ENCODE peak calls at places on chromosomes 12 and 14, in seven cellular contexts. S, X, Q, G, D, H and N are unnamed samples.

GRCh38 chr12:12788675-12789368 is 3.4 kb downstream of the APOLD1 start:
- DNase-seq in S (peak; percentile 64), X (peak; percentile 82), Q (no peak), G (peak; percentile 58), D (peak; percentile 86), H (peak; percentile 90), N (peak; percentile 72)

GRCh38 chr12:116469344-116469743 is 89.8 kb upstream of the MAP1LC3B2 start:
- DNase-seq in S (no peak), X (no peak), Q (no peak), G (no peak), D (no peak), H (no peak), N (no peak)

GRCh38 chr14:35197015-35197414 is 74.7 kb downstream of the PRORP start:
- DNase-seq in S (no peak), X (peak; percentile 77), Q (no peak), G (no peak), D (no peak), H (no peak), N (no peak)

GRCh38 chr14:103450423-103450822 is 65.2 kb downstream of the MARK3 start:
- DNase-seq in S (no peak), X (no peak), Q (no peak), G (no peak), D (no peak), H (no peak), N (no peak)

GRCh38 chr12:122838841-122839240 is 3.6 kb downstream of the HIP1R start:
- DNase-seq in S (no peak), X (no peak), Q (no peak), G (no peak), D (no peak), H (no peak), N (no peak)

GRCh38 chr12:77133566-77133965 is 68.2 kb upstream of the E2F7 start:
- DNase-seq in S (no peak), X (peak; percentile 65), Q (peak; percentile 15), G (no peak), D (peak; percentile 16), H (peak; percentile 86), N (peak; percentile 9)

GRCh38 chr12:16603916-16604575 is 1.9 kb downstream of the LMO3 start:
- DNase-seq in S (peak; percentile 34), X (no peak), Q (no peak), G (no peak), D (no peak), H (peak; percentile 58), N (peak; percentile 22)

GRCh38 chr14:101441710-101442109 is 119.6 kb upstream of the DIO3 start:
- DNase-seq in S (no peak), X (no peak), Q (no peak), G (no peak), D (no peak), H (no peak), N (no peak)

GRCh38 chr14:102028733-102029132 is 58.1 kb downstream of the HSP90AA1 start:
- DNase-seq in S (no peak), X (peak; percentile 77), Q (no peak), G (no peak), D (no peak), H (no peak), N (no peak)

GRCh38 chr12:93521225-93521854 is 51.1 kb upstream of the SOCS2 start:
- DNase-seq in S (no peak), X (peak; percentile 19), Q (no peak), G (no peak), D (no peak), H (peak; percentile 11), N (peak; percentile 46)

GRCh38 chr14:93943052-93943451 is 15.9 kb downstream of the FAM181A start:
- DNase-seq in S (no peak), X (peak; percentile 78), Q (no peak), G (no peak), D (no peak), H (no peak), N (no peak)

GRCh38 chr12:29591140-29592020 is 93.9 kb upstream of the OVCH1 start:
- DNase-seq in S (no peak), X (peak; percentile 24), Q (no peak), G (no peak), D (peak; percentile 9), H (peak; percentile 77), N (peak; percentile 27)

GRCh38 chr12:85310456-85311076 is 30.5 kb downstream of the ALX1 start:
- DNase-seq in S (no peak), X (peak; percentile 1), Q (no peak), G (no peak), D (no peak), H (peak; percentile 20), N (no peak)

GRCh38 chr12:122064780-122065588 is 13.6 kb upstream of the MLXIP start:
- DNase-seq in S (peak; percentile 85), X (peak; percentile 86), Q (peak; percentile 49), G (no peak), D (peak; percentile 94), H (no peak), N (peak; percentile 66)

GRCh38 chr14:24330973-24331674 is 3.7 kb downstream of the ADCY4 start:
- DNase-seq in S (no peak), X (no peak), Q (no peak), G (no peak), D (no peak), H (no peak), N (no peak)

GRCh38 chr12:18045446-18046001 is 44.5 kb downstream of the RERGL start:
- DNase-seq in S (no peak), X (no peak), Q (no peak), G (no peak), D (peak; percentile 47), H (no peak), N (no peak)

GRCh38 chr14:75249251-75249957 is 29.2 kb upstream of the FOS start:
- DNase-seq in S (no peak), X (no peak), Q (no peak), G (peak; percentile 96), D (peak; percentile 52), H (peak; percentile 61), N (peak; percentile 44)

GRCh38 chr14:100500128-100500527 is 87.1 kb downstream of the BEGAIN start:
- DNase-seq in S (no peak), X (no peak), Q (no peak), G (no peak), D (no peak), H (no peak), N (no peak)

GRCh38 chr14:65237023-65237814 is 134.9 kb upstream of the MAX start:
- DNase-seq in S (no peak), X (peak; percentile 49), Q (no peak), G (no peak), D (no peak), H (no peak), N (no peak)

GRCh38 chr14:87656315-87656714 is 336.7 kb downstream of the GALC start:
- DNase-seq in S (no peak), X (no peak), Q (no peak), G (no peak), D (no peak), H (no peak), N (no peak)

GRCh38 chr14:67846029-67846610 is 26.5 kb downstream of the RAD51B start:
- DNase-seq in S (no peak), X (no peak), Q (no peak), G (no peak), D (no peak), H (no peak), N (no peak)

GRCh38 chr12:80937391-80938238 is at the start of gene LIN7A:
- DNase-seq in S (peak; percentile 71), X (peak; percentile 31), Q (peak; percentile 67), G (no peak), D (no peak), H (peak; percentile 68), N (peak; percentile 67)

GRCh38 chr14:97106166-97106565 is 309.0 kb downstream of the VRK1 start:
- DNase-seq in S (no peak), X (no peak), Q (no peak), G (peak; percentile 5), D (no peak), H (peak; percentile 9), N (no peak)

GRCh38 chr12:112963227-112963861 is 15.0 kb upstream of the OAS2 start:
- DNase-seq in S (no peak), X (no peak), Q (no peak), G (no peak), D (no peak), H (peak; percentile 22), N (no peak)

GRCh38 chr12:127677537-127678131 is 589.3 kb upstream of the TMEM132C start:
- DNase-seq in S (peak; percentile 23), X (peak; percentile 70), Q (peak; percentile 41), G (no peak), D (peak; percentile 69), H (peak; percentile 88), N (peak; percentile 66)

DNA sequence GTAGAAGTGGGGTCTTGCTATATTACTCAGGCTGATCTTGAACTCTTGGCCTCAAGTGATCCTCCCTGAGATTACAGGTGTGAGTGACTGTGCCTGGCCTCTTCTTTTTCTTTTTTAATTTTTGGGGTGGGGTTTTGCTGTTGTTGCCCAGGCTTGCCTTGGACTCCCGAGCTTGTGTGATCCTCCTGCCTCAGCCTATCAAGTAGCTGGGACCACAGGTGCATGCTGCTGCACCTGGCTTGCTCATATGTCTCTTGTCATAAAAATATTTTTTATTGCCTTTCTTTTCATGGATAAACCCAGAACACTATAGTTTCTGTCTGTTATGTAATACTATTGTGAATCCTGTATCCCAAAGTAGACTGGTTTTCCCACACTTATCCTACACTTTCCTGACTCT is 26.0 kb downstream of the SCYL2 start:
- DNase-seq in S (no peak), X (no peak), Q (no peak), G (no peak), D (no peak), H (no peak), N (no peak)
- H3K4me3 ChIP-seq in S (no peak overlapping the region), X (no peak overlapping the region), Q (no peak overlapping the region), G (no peak overlapping the region), D (no peak overlapping the region), H (no peak overlapping the region), N (no peak overlapping the region)

GRCh38 chr12:56324196-56324595 is 8.4 kb upstream of the CNPY2 start:
- DNase-seq in S (no peak), X (no peak), Q (no peak), G (no peak), D (no peak), H (no peak), N (no peak)
- H3K36me3 ChIP-seq in S (peaks cover 50% of the 10 kb centered on the region), X (peaks cover 38% of the 10 kb centered on the region), Q (peaks cover 96% of the 10 kb centered on the region), G (peaks cover 64% of the 10 kb centered on the region), D (peaks cover 66% of the 10 kb centered on the region), H (no peaks in the 10 kb centered on the region), N (peaks cover 29% of the 10 kb centered on the region)

GRCh38 chr14:90387201-90387600 is 9.6 kb upstream of the CALM1 start:
- DNase-seq in S (no peak), X (peak; percentile 19), Q (no peak), G (no peak), D (no peak), H (no peak), N (no peak)
- H3K4me3 ChIP-seq in S (no peak overlapping the region), X (no peak overlapping the region), Q (no peak overlapping the region), G (no peak overlapping the region), D (no peak overlapping the region), H (no peak overlapping the region), N (no peak overlapping the region)

GRCh38 chr14:98773814-98774213 is 498.2 kb downstream of the BCL11B start:
- DNase-seq in S (no peak), X (no peak), Q (no peak), G (no peak), D (no peak), H (no peak), N (no peak)
- H3K36me3 ChIP-seq in S (no peaks in the 10 kb centered on the region), X (no peaks in the 10 kb centered on the region), Q (no peaks in the 10 kb centered on the region), G (no peaks in the 10 kb centered on the region), D (no peaks in the 10 kb centered on the region), H (no peaks in the 10 kb centered on the region), N (no peaks in the 10 kb centered on the region)

GRCh38 chr12:107335802-107336570 is 242.6 kb upstream of the CRY1 start:
- DNase-seq in S (no peak), X (no peak), Q (no peak), G (no peak), D (no peak), H (no peak), N (no peak)
- H3K4me3 ChIP-seq in S (no peak overlapping the region), X (no peak overlapping the region), Q (no peak overlapping the region), G (no peak overlapping the region), D (no peak overlapping the region), H (no peak overlapping the region), N (no peak overlapping the region)

GRCh38 chr12:9109213-9109522 is 6.6 kb downstream of the A2M start:
- DNase-seq in S (no peak), X (no peak), Q (no peak), G (no peak), D (no peak), H (no peak), N (no peak)
- H3K36me3 ChIP-seq in S (no peaks in the 10 kb centered on the region), X (peaks cover 4% of the 10 kb centered on the region), Q (peaks cover 91% of the 10 kb centered on the region), G (no peaks in the 10 kb centered on the region), D (no peaks in the 10 kb centered on the region), H (no peaks in the 10 kb centered on the region), N (no peaks in the 10 kb centered on the region)